ENCODE peak calls at places on chromosomes 7 and 10, in ten cellular contexts. One of them, this sample, is unnamed.

GRCh38 chr7:158825628-158826289 is 3.5 kb downstream of the ESYT2 start:
- DNase-seq in AG09309: no peak
- DNase-seq in lung: no peak
- DNase-seq in body of pancreas: no peak
- DNase-seq in BJ: no peak
- DNase-seq in fibroblast of pulmonary artery: no peak
- DNase-seq in NB4: no peak
- DNase-seq in pancreas: no peak
- DNase-seq in HL-60: no peak
- DNase-seq in dorsolateral prefrontal cortex: no peak
- DNase-seq in this sample: no peak

GRCh38 chr7:81883801-81884393 is 114.0 kb upstream of the HGF start:
- DNase-seq in AG09309: no peak
- DNase-seq in lung: no peak
- DNase-seq in body of pancreas: no peak
- DNase-seq in BJ: no peak
- DNase-seq in fibroblast of pulmonary artery: no peak
- DNase-seq in NB4: no peak
- DNase-seq in pancreas: no peak
- DNase-seq in HL-60: no peak
- DNase-seq in dorsolateral prefrontal cortex: no peak
- DNase-seq in this sample: no peak

GRCh38 chr10:131644864-131645658 is 255.7 kb upstream of the PPP2R2D start:
- DNase-seq in AG09309: no peak
- DNase-seq in lung: no peak
- DNase-seq in body of pancreas: no peak
- DNase-seq in BJ: no peak
- DNase-seq in fibroblast of pulmonary artery: no peak
- DNase-seq in NB4: no peak
- DNase-seq in pancreas: no peak
- DNase-seq in HL-60: no peak
- DNase-seq in dorsolateral prefrontal cortex: no peak
- DNase-seq in this sample: no peak

GRCh38 chr10:11144626-11145497 is 127.2 kb downstream of the CELF2 start:
- DNase-seq in AG09309: no peak
- DNase-seq in lung: no peak
- DNase-seq in body of pancreas: no peak
- DNase-seq in BJ: no peak
- DNase-seq in fibroblast of pulmonary artery: no peak
- DNase-seq in NB4: no peak
- DNase-seq in pancreas: no peak
- DNase-seq in HL-60: no peak
- DNase-seq in dorsolateral prefrontal cortex: no peak
- DNase-seq in this sample: peak

GRCh38 chr10:112435013-112435619 is 11.6 kb downstream of the ZDHHC6 start:
- DNase-seq in AG09309: peak
- DNase-seq in lung: no peak
- DNase-seq in body of pancreas: no peak
- DNase-seq in BJ: peak
- DNase-seq in fibroblast of pulmonary artery: peak
- DNase-seq in NB4: peak
- DNase-seq in pancreas: no peak
- DNase-seq in HL-60: no peak
- DNase-seq in dorsolateral prefrontal cortex: no peak
- DNase-seq in this sample: peak

GRCh38 chr10:79195091-79195923 is 126.5 kb downstream of the ZMIZ1 start:
- DNase-seq in AG09309: peak
- DNase-seq in lung: peak
- DNase-seq in body of pancreas: peak
- DNase-seq in BJ: no peak
- DNase-seq in fibroblast of pulmonary artery: peak
- DNase-seq in NB4: peak
- DNase-seq in pancreas: peak
- DNase-seq in HL-60: peak
- DNase-seq in dorsolateral prefrontal cortex: peak
- DNase-seq in this sample: peak

GRCh38 chr7:81402227-81402626 is 367.6 kb downstream of the HGF start:
- DNase-seq in AG09309: no peak
- DNase-seq in lung: no peak
- DNase-seq in body of pancreas: no peak
- DNase-seq in BJ: no peak
- DNase-seq in fibroblast of pulmonary artery: peak
- DNase-seq in NB4: no peak
- DNase-seq in pancreas: no peak
- DNase-seq in HL-60: no peak
- DNase-seq in dorsolateral prefrontal cortex: no peak
- DNase-seq in this sample: no peak

GRCh38 chr10:12710594-12711343 is 290.7 kb downstream of the CCDC3 start:
- DNase-seq in AG09309: no peak
- DNase-seq in lung: peak
- DNase-seq in body of pancreas: peak
- DNase-seq in BJ: peak
- DNase-seq in fibroblast of pulmonary artery: peak
- DNase-seq in NB4: peak
- DNase-seq in pancreas: peak
- DNase-seq in HL-60: peak
- DNase-seq in dorsolateral prefrontal cortex: peak
- DNase-seq in this sample: peak

GRCh38 chr7:42151309-42151708 is 85.7 kb downstream of the GLI3 start:
- DNase-seq in AG09309: no peak
- DNase-seq in lung: no peak
- DNase-seq in body of pancreas: no peak
- DNase-seq in BJ: no peak
- DNase-seq in fibroblast of pulmonary artery: peak
- DNase-seq in NB4: no peak
- DNase-seq in pancreas: no peak
- DNase-seq in HL-60: no peak
- DNase-seq in dorsolateral prefrontal cortex: no peak
- DNase-seq in this sample: no peak

GRCh38 chr10:48450233-48450810 is 143.8 kb downstream of the MAPK8 start:
- DNase-seq in AG09309: no peak
- DNase-seq in lung: no peak
- DNase-seq in body of pancreas: peak
- DNase-seq in BJ: no peak
- DNase-seq in fibroblast of pulmonary artery: no peak
- DNase-seq in NB4: no peak
- DNase-seq in pancreas: no peak
- DNase-seq in HL-60: no peak
- DNase-seq in dorsolateral prefrontal cortex: peak
- DNase-seq in this sample: no peak

GRCh38 chr10:130041691-130042225 is 68.9 kb downstream of the C10orf143 start:
- DNase-seq in AG09309: no peak
- DNase-seq in lung: no peak
- DNase-seq in body of pancreas: no peak
- DNase-seq in BJ: no peak
- DNase-seq in fibroblast of pulmonary artery: no peak
- DNase-seq in NB4: no peak
- DNase-seq in pancreas: no peak
- DNase-seq in HL-60: no peak
- DNase-seq in dorsolateral prefrontal cortex: no peak
- DNase-seq in this sample: no peak

GRCh38 chr7:32250494-32251260 is 180.5 kb upstream of the PDE1C start:
- DNase-seq in AG09309: no peak
- DNase-seq in lung: no peak
- DNase-seq in body of pancreas: no peak
- DNase-seq in BJ: no peak
- DNase-seq in fibroblast of pulmonary artery: no peak
- DNase-seq in NB4: no peak
- DNase-seq in pancreas: no peak
- DNase-seq in HL-60: no peak
- DNase-seq in dorsolateral prefrontal cortex: no peak
- DNase-seq in this sample: no peak

GRCh38 chr7:102004229-102004628 is 186.8 kb downstream of the CUX1 start:
- DNase-seq in AG09309: no peak
- DNase-seq in lung: no peak
- DNase-seq in body of pancreas: no peak
- DNase-seq in BJ: no peak
- DNase-seq in fibroblast of pulmonary artery: peak
- DNase-seq in NB4: no peak
- DNase-seq in pancreas: no peak
- DNase-seq in HL-60: no peak
- DNase-seq in dorsolateral prefrontal cortex: no peak
- DNase-seq in this sample: no peak

GRCh38 chr10:58511765-58512469 is 755 bp upstream of the BICC1 start:
- DNase-seq in AG09309: no peak
- DNase-seq in lung: peak
- DNase-seq in body of pancreas: peak
- DNase-seq in BJ: no peak
- DNase-seq in fibroblast of pulmonary artery: peak
- DNase-seq in NB4: no peak
- DNase-seq in pancreas: peak
- DNase-seq in HL-60: no peak
- DNase-seq in dorsolateral prefrontal cortex: no peak
- DNase-seq in this sample: no peak

GRCh38 chr10:71974489-71975011 is 10.4 kb downstream of the CHST3 start:
- DNase-seq in AG09309: no peak
- DNase-seq in lung: no peak
- DNase-seq in body of pancreas: no peak
- DNase-seq in BJ: no peak
- DNase-seq in fibroblast of pulmonary artery: no peak
- DNase-seq in NB4: peak
- DNase-seq in pancreas: no peak
- DNase-seq in HL-60: no peak
- DNase-seq in dorsolateral prefrontal cortex: no peak
- DNase-seq in this sample: no peak

GRCh38 chr10:26839966-26840627 is 20.7 kb downstream of the ABI1 start:
- DNase-seq in AG09309: no peak
- DNase-seq in lung: no peak
- DNase-seq in body of pancreas: no peak
- DNase-seq in BJ: no peak
- DNase-seq in fibroblast of pulmonary artery: no peak
- DNase-seq in NB4: no peak
- DNase-seq in pancreas: no peak
- DNase-seq in HL-60: no peak
- DNase-seq in dorsolateral prefrontal cortex: no peak
- DNase-seq in this sample: peak

GRCh38 chr7:29265208-29265923 is 70.8 kb downstream of the CHN2 start:
- DNase-seq in AG09309: no peak
- DNase-seq in lung: no peak
- DNase-seq in body of pancreas: peak
- DNase-seq in BJ: no peak
- DNase-seq in fibroblast of pulmonary artery: peak
- DNase-seq in NB4: no peak
- DNase-seq in pancreas: no peak
- DNase-seq in HL-60: no peak
- DNase-seq in dorsolateral prefrontal cortex: no peak
- DNase-seq in this sample: peak

GRCh38 chr10:114375082-114375481 is 29.2 kb downstream of the AFAP1L2 start:
- DNase-seq in AG09309: no peak
- DNase-seq in lung: no peak
- DNase-seq in body of pancreas: peak
- DNase-seq in BJ: no peak
- DNase-seq in fibroblast of pulmonary artery: peak
- DNase-seq in NB4: no peak
- DNase-seq in pancreas: peak
- DNase-seq in HL-60: no peak
- DNase-seq in dorsolateral prefrontal cortex: no peak
- DNase-seq in this sample: no peak

GRCh38 chr10:14126697-14127440 is 203.9 kb downstream of the FRMD4A start:
- DNase-seq in AG09309: no peak
- DNase-seq in lung: no peak
- DNase-seq in body of pancreas: no peak
- DNase-seq in BJ: no peak
- DNase-seq in fibroblast of pulmonary artery: peak
- DNase-seq in NB4: no peak
- DNase-seq in pancreas: no peak
- DNase-seq in HL-60: no peak
- DNase-seq in dorsolateral prefrontal cortex: no peak
- DNase-seq in this sample: no peak

GRCh38 chr10:81026597-81026996 is 488.9 kb downstream of the SH2D4B start:
- DNase-seq in AG09309: no peak
- DNase-seq in lung: no peak
- DNase-seq in body of pancreas: no peak
- DNase-seq in BJ: no peak
- DNase-seq in fibroblast of pulmonary artery: no peak
- DNase-seq in NB4: no peak
- DNase-seq in pancreas: no peak
- DNase-seq in HL-60: no peak
- DNase-seq in dorsolateral prefrontal cortex: no peak
- DNase-seq in this sample: no peak
- TF ChIP-seq CTCF in AG09309: no peak
- TF ChIP-seq CTCF in lung: no peak
- TF ChIP-seq CTCF in body of pancreas: no peak
- TF ChIP-seq CTCF in BJ: no peak
- TF ChIP-seq CTCF in fibroblast of pulmonary artery: no peak
- TF ChIP-seq CTCF in NB4: no peak
- TF ChIP-seq CTCF in pancreas: no peak
- TF ChIP-seq CTCF in HL-60: no peak
- TF ChIP-seq CTCF in dorsolateral prefrontal cortex: no peak
- TF ChIP-seq CTCF in this sample: no peak

DNA sequence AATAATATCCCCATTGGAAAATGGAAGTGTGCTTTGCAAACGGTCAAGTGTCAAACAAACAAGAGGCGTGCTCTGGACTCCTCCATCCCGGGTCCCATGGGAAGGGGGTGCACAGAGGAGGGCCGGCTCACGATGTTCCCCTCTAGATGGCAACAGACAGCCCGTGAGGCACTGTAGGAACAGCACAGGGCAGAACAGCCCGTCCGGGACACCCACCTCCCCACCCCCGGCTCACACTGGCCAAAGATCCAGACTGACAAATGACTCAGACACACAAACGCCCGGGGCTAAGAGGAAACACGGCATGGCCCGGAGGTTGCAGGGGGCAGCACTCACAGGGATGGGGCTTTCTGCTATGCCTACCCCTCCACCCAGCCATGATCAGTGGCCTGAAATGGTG is 4.9 kb upstream of the ELN start:
- DNase-seq in AG09309: no peak
- DNase-seq in lung: no peak
- DNase-seq in body of pancreas: peak
- DNase-seq in BJ: no peak
- DNase-seq in fibroblast of pulmonary artery: peak
- DNase-seq in NB4: peak
- DNase-seq in pancreas: no peak
- DNase-seq in HL-60: no peak
- DNase-seq in dorsolateral prefrontal cortex: no peak
- DNase-seq in this sample: no peak
- H3K4me3 ChIP-seq in AG09309: no peak
- H3K4me3 ChIP-seq in lung: no peak
- H3K4me3 ChIP-seq in body of pancreas: no peak
- H3K4me3 ChIP-seq in BJ: no peak
- H3K4me3 ChIP-seq in fibroblast of pulmonary artery: no peak
- H3K4me3 ChIP-seq in NB4: no peak
- H3K4me3 ChIP-seq in pancreas: no peak
- H3K4me3 ChIP-seq in HL-60: no peak
- H3K4me3 ChIP-seq in dorsolateral prefrontal cortex: no peak
- H3K4me3 ChIP-seq in this sample: no peak

GRCh38 chr7:150966002-150966401 is 12.1 kb downstream of the KCNH2 start:
- DNase-seq in AG09309: no peak
- DNase-seq in lung: no peak
- DNase-seq in body of pancreas: no peak
- DNase-seq in BJ: no peak
- DNase-seq in fibroblast of pulmonary artery: no peak
- DNase-seq in NB4: peak
- DNase-seq in pancreas: no peak
- DNase-seq in HL-60: no peak
- DNase-seq in dorsolateral prefrontal cortex: no peak
- DNase-seq in this sample: no peak
- TF ChIP-seq CTCF in AG09309: peak
- TF ChIP-seq CTCF in lung: no peak
- TF ChIP-seq CTCF in body of pancreas: no peak
- TF ChIP-seq CTCF in BJ: peak
- TF ChIP-seq CTCF in fibroblast of pulmonary artery: peak
- TF ChIP-seq CTCF in NB4: peak
- TF ChIP-seq CTCF in pancreas: no peak
- TF ChIP-seq CTCF in HL-60: no peak
- TF ChIP-seq CTCF in dorsolateral prefrontal cortex: no peak
- TF ChIP-seq CTCF in this sample: peak

GRCh38 chr7:22726849-22727792 is at the start of gene IL6:
- DNase-seq in AG09309: peak
- DNase-seq in lung: peak
- DNase-seq in body of pancreas: peak
- DNase-seq in BJ: peak
- DNase-seq in fibroblast of pulmonary artery: peak
- DNase-seq in NB4: peak
- DNase-seq in pancreas: peak
- DNase-seq in HL-60: no peak
- DNase-seq in dorsolateral prefrontal cortex: peak
- DNase-seq in this sample: no peak
- H3K4me3 ChIP-seq in AG09309: peak
- H3K4me3 ChIP-seq in lung: peak
- H3K4me3 ChIP-seq in body of pancreas: no peak
- H3K4me3 ChIP-seq in BJ: peak
- H3K4me3 ChIP-seq in fibroblast of pulmonary artery: peak
- H3K4me3 ChIP-seq in NB4: no peak
- H3K4me3 ChIP-seq in pancreas: peak
- H3K4me3 ChIP-seq in HL-60: no peak
- H3K4me3 ChIP-seq in dorsolateral prefrontal cortex: peak
- H3K4me3 ChIP-seq in this sample: peak